ENCODE peak calls at places on chromosomes 5 and 9, in nine cellular contexts. P is adrenal gland, A is keratinocyte, K is NCI-H1417, L is anterior cingulate cortex, J is Peyer's patch, G is nephron progenitor cell, I is astrocyte of the spinal cord, Z is HT-29. O is an unnamed sample.
A peak's percentile ranks its signal among the peaks of the same experiment; 100 is the strongest.

GRCh38 chr5:14781106-14781505 is 90.5 kb downstream of the ANKH start:
- DNase-seq in G (no peak), P (no peak), I (no peak), L (no peak), J (no peak), K (no peak), A (no peak), Z (no peak), O (no peak)

GRCh38 chr5:31987985-31988710 is 186.0 kb downstream of the GOLPH3 start:
- DNase-seq in I (peak; percentile 95), G (no peak), J (no peak), L (no peak), A (peak; percentile 88), Z (no peak), P (peak; percentile 34), K (no peak), O (no peak)

GRCh38 chr9:121871431-121872025 is 220.1 kb downstream of the DAB2IP start:
- DNase-seq in Z (no peak), G (no peak), K (no peak), J (no peak), I (peak; percentile 43), L (no peak), P (peak; percentile 42), A (no peak), O (no peak)

GRCh38 chr5:6307304-6307703 is 71.0 kb downstream of the MED10 start:
- DNase-seq in J (no peak), P (no peak), G (no peak), I (no peak), Z (no peak), K (peak; percentile 17), A (no peak), L (no peak), O (no peak)

GRCh38 chr9:91825866-91826265 is 124.2 kb downstream of the ROR2 start:
- DNase-seq in A (no peak), Z (no peak), P (no peak), L (no peak), J (no peak), I (no peak), K (no peak), G (no peak), O (no peak)

GRCh38 chr9:36865731-36866635 is 168.1 kb downstream of the PAX5 start:
- DNase-seq in I (no peak), K (no peak), A (no peak), G (no peak), L (no peak), Z (no peak), P (no peak), J (no peak), O (no peak)

GRCh38 chr5:1195439-1195838 is 6.0 kb upstream of the SLC6A19 start:
- DNase-seq in Z (no peak), K (no peak), J (no peak), G (no peak), A (no peak), P (no peak), I (no peak), L (no peak), O (no peak)

GRCh38 chr9:18699749-18700148 is 225.8 kb downstream of the ADAMTSL1 start:
- DNase-seq in J (no peak), L (no peak), A (no peak), G (no peak), I (no peak), Z (no peak), K (no peak), P (no peak), O (no peak)

GRCh38 chr5:124735169-124735858 is 11.1 kb downstream of the ZNF608 start:
- DNase-seq in G (peak; percentile 84), I (no peak), A (no peak), J (no peak), Z (no peak), L (no peak), K (no peak), P (no peak), O (no peak)

GRCh38 chr5:10735569-10736255 is 25.3 kb downstream of the DAP start:
- DNase-seq in A (no peak), K (no peak), P (no peak), I (no peak), G (no peak), L (no peak), J (peak; percentile 72), Z (peak; percentile 39), O (no peak)

GRCh38 chr9:133342083-133342406 is 5.9 kb downstream of the MED22 start:
- DNase-seq in I (no peak), L (no peak), K (no peak), G (no peak), A (no peak), P (no peak), Z (no peak), J (no peak), O (peak; percentile 33)

GRCh38 chr5:160128632-160129031 is 9.4 kb upstream of the PWWP2A start:
- DNase-seq in Z (no peak), G (no peak), K (no peak), I (no peak), A (no peak), J (no peak), P (no peak), L (no peak), O (no peak)

GRCh38 chr9:119761737-119762136 is 392.5 kb upstream of the BRINP1 start:
- DNase-seq in L (no peak), I (no peak), J (no peak), P (no peak), G (no peak), K (no peak), Z (no peak), A (no peak), O (peak; percentile 35)

GRCh38 chr9:35816708-35817107 is 1.9 kb upstream of the HINT2 start:
- DNase-seq in G (no peak), P (no peak), K (no peak), J (no peak), L (no peak), Z (no peak), I (no peak), A (no peak), O (peak; percentile 33)

GRCh38 chr9:77575785-77576184 is 72.3 kb downstream of the GNA14 start:
- DNase-seq in Z (peak; percentile 45), L (no peak), A (no peak), I (peak; percentile 26), K (no peak), J (no peak), P (no peak), G (peak; percentile 66), O (peak; percentile 12)

GRCh38 chr9:79210541-79211243 is 361.1 kb upstream of the TLE4 start:
- DNase-seq in G (no peak), P (no peak), L (no peak), J (no peak), I (no peak), Z (no peak), K (peak; percentile 46), A (no peak), O (no peak)

GRCh38 chr5:154756871-154757646 is 1.9 kb downstream of the LARP1 start:
- DNase-seq in Z (peak; percentile 35), K (peak; percentile 23), P (peak; percentile 62), L (peak; percentile 40), G (peak; percentile 59), A (no peak), I (no peak), J (peak; percentile 63), O (peak; percentile 75)

GRCh38 chr5:149005077-149005892 is 57.6 kb downstream of the SH3TC2 start:
- DNase-seq in I (no peak), A (no peak), G (no peak), Z (no peak), J (no peak), L (no peak), P (no peak), K (no peak), O (no peak)

GRCh38 chr9:133361507-133362092 is 5.2 kb downstream of the SURF2 start:
- DNase-seq in G (no peak), L (no peak), P (no peak), K (no peak), I (no peak), J (no peak), Z (no peak), A (no peak), O (no peak)

GRCh38 chr5:10064546-10065215 is 185.0 kb downstream of the ATPSCKMT start:
- DNase-seq in Z (no peak), I (no peak), K (no peak), A (no peak), L (no peak), G (no peak), P (peak; percentile 8), J (no peak), O (no peak)

GRCh38 chr5:158174918-158175663 is 316.1 kb upstream of the CLINT1 start:
- DNase-seq in J (peak; percentile 85), Z (peak; percentile 76), G (peak; percentile 86), L (peak; percentile 6), A (no peak), I (peak; percentile 64), P (peak; percentile 74), K (peak; percentile 66), O (peak; percentile 81)

GRCh38 chr9:36575411-36575882 is 2.8 kb downstream of the MELK start:
- DNase-seq in P (no peak), K (no peak), I (peak; percentile 65), G (no peak), Z (no peak), A (no peak), J (no peak), L (no peak), O (no peak)

GRCh38 chr9:126393876-126394275 is 67.2 kb downstream of the MVB12B start:
- DNase-seq in A (no peak), P (no peak), L (no peak), Z (no peak), J (no peak), G (no peak), K (no peak), I (no peak), O (peak; percentile 39)

GRCh38 chr5:139382371-139382770 is 726 bp downstream of the SLC23A1 start:
- DNase-seq in K (no peak), Z (no peak), P (no peak), G (no peak), L (no peak), J (no peak), I (no peak), A (no peak), O (no peak)

GRCh38 chr9:101065930-101066329 is 37.4 kb downstream of the PLPPR1 start:
- DNase-seq in P (no peak), K (no peak), Z (no peak), G (no peak), I (no peak), A (no peak), J (no peak), L (no peak), O (no peak)

GRCh38 chr9:13279284-13280162 is at the start of gene MPDZ:
- DNase-seq in Z (no peak), J (no peak), I (peak; percentile 77), P (peak; percentile 70), A (no peak), K (peak; percentile 48), L (peak; percentile 42), G (peak; percentile 81), O (peak; percentile 69)

GRCh38 chr5:125126050-125126449 is 379.6 kb upstream of the ZNF608 start:
- DNase-seq in P (no peak), G (no peak), K (no peak), Z (no peak), J (no peak), L (no peak), A (no peak), I (no peak), O (no peak)

GRCh38 chr5:145479271-145479670 is 355.9 kb downstream of the PRELID2 start:
- DNase-seq in K (no peak), J (no peak), L (no peak), P (no peak), Z (no peak), G (no peak), I (no peak), A (peak; percentile 9), O (no peak)

GRCh38 chr9:27485158-27485557 is 38.9 kb upstream of the IFNK start:
- DNase-seq in L (no peak), A (no peak), P (no peak), Z (no peak), I (no peak), J (no peak), G (no peak), K (no peak), O (no peak)

GRCh38 chr9:16730162-16730561 is 140.3 kb downstream of the BNC2 start:
- DNase-seq in A (no peak), G (no peak), Z (no peak), P (no peak), L (no peak), K (no peak), J (no peak), I (no peak), O (no peak)

GRCh38 chr9:14180077-14180941 is 133.6 kb downstream of the NFIB start:
- DNase-seq in P (peak; percentile 51), Z (peak; percentile 20), J (no peak), A (no peak), I (no peak), G (no peak), L (no peak), K (no peak), O (no peak)

O was measured in DMS53.